ENCODE peak calls at places on chromosome 11, in five cellular contexts. L, A, M, E and N are unnamed samples.

GRCh38 chr11:3157381-3158130 is 7.6 kb downstream of the OSBPL5 start:
- DNase-seq in L (no peak), A (no peak), M (peak), E (no peak), N (peak)

GRCh38 chr11:118212781-118213565 is 11.8 kb downstream of the JAML start:
- DNase-seq in L (no peak), A (no peak), M (no peak), E (no peak), N (no peak)

GRCh38 chr11:110972640-110973039 is 260.4 kb upstream of the ARHGAP20 start:
- DNase-seq in L (no peak), A (no peak), M (no peak), E (peak), N (no peak)

GRCh38 chr11:75735181-75735845 is 17.7 kb downstream of the MOGAT2 start:
- DNase-seq in L (no peak), A (no peak), M (no peak), E (no peak), N (no peak)

GRCh38 chr11:130473056-130473794 is 24.8 kb downstream of the ADAMTS15 start:
- DNase-seq in L (no peak), A (no peak), M (no peak), E (no peak), N (peak)

GRCh38 chr11:27524155-27524554 is 17.6 kb upstream of the LIN7C start:
- DNase-seq in L (no peak), A (no peak), M (no peak), E (peak), N (no peak)

GRCh38 chr11:65135633-65136145 is 1.4 kb upstream of the SYVN1 start:
- DNase-seq in L (no peak), A (no peak), M (no peak), E (no peak), N (no peak)

GRCh38 chr11:122983438-122984185 is 2.0 kb upstream of the BSX start:
- DNase-seq in L (no peak), A (no peak), M (no peak), E (no peak), N (peak)

GRCh38 chr11:114075891-114076441 is 16.5 kb downstream of the ZBTB16 start:
- DNase-seq in L (peak), A (peak), M (no peak), E (peak), N (peak)

GRCh38 chr11:88478136-88478785 is 140.7 kb upstream of the CTSC start:
- DNase-seq in L (no peak), A (no peak), M (no peak), E (no peak), N (no peak)

GRCh38 chr11:57288771-57289579 is 35.8 kb downstream of the TNKS1BP1 start:
- DNase-seq in L (no peak), A (no peak), M (no peak), E (peak), N (peak)

GRCh38 chr11:74677131-74677530 is 54.1 kb downstream of the CHRDL2 start:
- DNase-seq in L (no peak), A (no peak), M (no peak), E (no peak), N (no peak)

GRCh38 chr11:91596111-91596510 is 628.5 kb upstream of the FAT3 start:
- DNase-seq in L (no peak), A (no peak), M (no peak), E (no peak), N (no peak)

GRCh38 chr11:2578006-2578933 is 121.5 kb downstream of the KCNQ1OT1 start:
- DNase-seq in L (no peak), A (no peak), M (peak), E (no peak), N (no peak)

GRCh38 chr11:118200901-118201680 is 23.7 kb downstream of the JAML start:
- DNase-seq in L (no peak), A (peak), M (no peak), E (no peak), N (no peak)

GRCh38 chr11:86440305-86440716 is 65.6 kb downstream of the CCDC81 start:
- DNase-seq in L (no peak), A (no peak), M (no peak), E (no peak), N (no peak)

GRCh38 chr11:35367491-35367890 is 51.9 kb downstream of the SLC1A2 start:
- DNase-seq in L (no peak), A (no peak), M (no peak), E (peak), N (no peak)

GRCh38 chr11:123521930-123522329 is 91.9 kb downstream of the GRAMD1B start:
- DNase-seq in L (no peak), A (no peak), M (no peak), E (no peak), N (no peak)

GRCh38 chr11:14541180-14541579 is 21.0 kb upstream of the PSMA1 start:
- DNase-seq in L (no peak), A (no peak), M (no peak), E (peak), N (no peak)

GRCh38 chr11:129636926-129637325 is 178.7 kb upstream of the TMEM45B start:
- DNase-seq in L (no peak), A (no peak), M (no peak), E (no peak), N (no peak)

GRCh38 chr11:127451852-127452251 is 451.3 kb upstream of the KIRREL3 start:
- DNase-seq in L (no peak), A (no peak), M (no peak), E (no peak), N (no peak)

GRCh38 chr11:111736191-111736590 is 30.0 kb downstream of the PPP2R1B start:
- DNase-seq in L (no peak), A (no peak), M (no peak), E (peak), N (no peak)